ENCODE peak calls at places on chromosomes 5 and 9, in eight cellular contexts. V is testis; S is GM20000; C is stimulated activated naive CD8-positive, alpha-beta T cell treated with anti-CD3 and anti-CD28 coated beads, Interleukin-15, amount 100 ng/mL, for 72 hours; K is cardiac muscle cell; P is central memory CD4-positive, alpha-beta T cell; R is COLO829; N is uterus. B is an unnamed sample.

GRCh38 chr5:141349917-141350619 is at the start of gene PCDHGB1:
- DNase-seq in V (peak), S (peak), C (peak), K (peak), P (no peak), R (peak), N (no peak), B (no peak)

GRCh38 chr5:171676286-171676944 is 109.2 kb upstream of the SMIM23 start:
- DNase-seq in V (peak), S (no peak), C (no peak), K (no peak), P (no peak), R (no peak), N (no peak), B (no peak)

GRCh38 chr9:137406876-137407589 is 15.9 kb downstream of the EXD3 start:
- DNase-seq in V (peak), S (peak), C (peak), K (peak), P (peak), R (no peak), N (peak), B (peak)

GRCh38 chr5:10307206-10308148 is at the start of gene CMBL:
- DNase-seq in V (peak), S (peak), C (peak), K (peak), P (no peak), R (peak), N (peak), B (peak)

GRCh38 chr9:105912157-105912867 is 218.0 kb downstream of the TMEM38B start:
- DNase-seq in V (no peak), S (no peak), C (no peak), K (no peak), P (no peak), R (no peak), N (no peak), B (no peak)

GRCh38 chr5:73039082-73039481 is 81.3 kb upstream of the TMEM171 start:
- DNase-seq in V (no peak), S (no peak), C (no peak), K (no peak), P (no peak), R (no peak), N (no peak), B (no peak)

GRCh38 chr9:81671880-81672280 is 17.5 kb downstream of the TLE1 start:
- DNase-seq in V (peak), S (no peak), C (no peak), K (peak), P (no peak), R (no peak), N (peak), B (no peak)

GRCh38 chr5:102595332-102595731 is 96.5 kb upstream of the SLCO6A1 start:
- DNase-seq in V (no peak), S (no peak), C (no peak), K (no peak), P (no peak), R (no peak), N (no peak), B (no peak)

GRCh38 chr9:96777539-96777864 is 385 bp downstream of the ZNF510 start:
- DNase-seq in V (no peak), S (no peak), C (no peak), K (no peak), P (no peak), R (no peak), N (no peak), B (no peak)

GRCh38 chr5:37552770-37553719 is 173.9 kb downstream of the WDR70 start:
- DNase-seq in V (no peak), S (no peak), C (no peak), K (peak), P (no peak), R (no peak), N (no peak), B (no peak)

GRCh38 chr5:177006265-177006972 is at the start of gene UIMC1:
- DNase-seq in V (peak), S (peak), C (peak), K (peak), P (peak), R (peak), N (peak), B (peak)

GRCh38 chr5:64318175-64318574 is 152.5 kb downstream of the RNF180 start:
- DNase-seq in V (no peak), S (no peak), C (no peak), K (no peak), P (no peak), R (no peak), N (no peak), B (no peak)

GRCh38 chr5:150097152-150097551 is 10.8 kb upstream of the CSF1R start:
- DNase-seq in V (no peak), S (no peak), C (no peak), K (no peak), P (no peak), R (no peak), N (no peak), B (no peak)

GRCh38 chr5:50969207-50970145 is 303.0 kb downstream of the PARP8 start:
- DNase-seq in V (no peak), S (no peak), C (no peak), K (no peak), P (no peak), R (no peak), N (no peak), B (no peak)

GRCh38 chr9:131640438-131641181 is 95.3 kb downstream of the PRRT1B start:
- DNase-seq in V (no peak), S (no peak), C (no peak), K (peak), P (no peak), R (peak), N (no peak), B (no peak)

GRCh38 chr5:160477266-160477970 is 55.8 kb downstream of the PTTG1 start:
- DNase-seq in V (no peak), S (no peak), C (no peak), K (no peak), P (peak), R (peak), N (no peak), B (no peak)

GRCh38 chr5:132753135-132753987 is 6.1 kb downstream of the CCNI2 start:
- DNase-seq in V (peak), S (no peak), C (no peak), K (no peak), P (no peak), R (no peak), N (no peak), B (no peak)

GRCh38 chr9:111895996-111896941 is at the start of gene UGCG:
- DNase-seq in V (peak), S (peak), C (peak), K (peak), P (peak), R (peak), N (peak), B (peak)

GRCh38 chr9:131697097-131697496 is 42.8 kb downstream of the RAPGEF1 start:
- DNase-seq in V (peak), S (no peak), C (no peak), K (peak), P (no peak), R (no peak), N (peak), B (no peak)

GRCh38 chr9:130498918-130499698 is 54.3 kb downstream of the ASS1 start:
- DNase-seq in V (no peak), S (no peak), C (no peak), K (no peak), P (no peak), R (no peak), N (no peak), B (no peak)

GRCh38 chr5:65672787-65673186 is 48.0 kb downstream of the SHLD3 start:
- DNase-seq in V (no peak), S (no peak), C (no peak), K (peak), P (no peak), R (no peak), N (no peak), B (no peak)